ENCODE peak calls at places on chromosomes 1 and 21, in eight cellular contexts. One of them, this sample, is unnamed. For H3K27me3, the result is how much of the 10 kb centered on the place peaks cover.

GRCh38 chr1:90728656-90729257 is 11.7 kb upstream of the BARHL2 start:
- DNase-seq in HepG2: no peak
- DNase-seq in sigmoid colon: no peak
- DNase-seq in transverse colon: no peak
- DNase-seq in suprapubic skin: no peak
- DNase-seq in K562: no peak
- DNase-seq in GM12878: no peak
- DNase-seq in ovary: no peak
- DNase-seq in this sample: no peak

GRCh38 chr1:33141216-33141615 is 40.6 kb downstream of the TRIM62 start:
- DNase-seq in HepG2: no peak
- DNase-seq in sigmoid colon: no peak
- DNase-seq in transverse colon: no peak
- DNase-seq in suprapubic skin: no peak
- DNase-seq in K562: no peak
- DNase-seq in GM12878: no peak
- DNase-seq in ovary: no peak
- DNase-seq in this sample: no peak

GRCh38 chr1:39609618-39610331 is 29.7 kb downstream of the HEYL start:
- DNase-seq in HepG2: peak
- DNase-seq in sigmoid colon: peak
- DNase-seq in transverse colon: peak
- DNase-seq in suprapubic skin: no peak
- DNase-seq in K562: peak
- DNase-seq in GM12878: no peak
- DNase-seq in ovary: peak
- DNase-seq in this sample: peak

GRCh38 chr1:12478612-12478985 is 139.4 kb downstream of the DHRS3 start:
- DNase-seq in HepG2: no peak
- DNase-seq in sigmoid colon: no peak
- DNase-seq in transverse colon: peak
- DNase-seq in suprapubic skin: no peak
- DNase-seq in K562: no peak
- DNase-seq in GM12878: no peak
- DNase-seq in ovary: peak
- DNase-seq in this sample: no peak

GRCh38 chr1:24749886-24750285 is 4.6 kb downstream of the CLIC4 start:
- DNase-seq in HepG2: no peak
- DNase-seq in sigmoid colon: no peak
- DNase-seq in transverse colon: no peak
- DNase-seq in suprapubic skin: no peak
- DNase-seq in K562: no peak
- DNase-seq in GM12878: no peak
- DNase-seq in ovary: no peak
- DNase-seq in this sample: no peak

GRCh38 chr1:201709564-201710295 is 119.2 kb upstream of the IPO9 start:
- DNase-seq in HepG2: peak
- DNase-seq in sigmoid colon: peak
- DNase-seq in transverse colon: peak
- DNase-seq in suprapubic skin: peak
- DNase-seq in K562: peak
- DNase-seq in GM12878: no peak
- DNase-seq in ovary: peak
- DNase-seq in this sample: peak

GRCh38 chr21:42395910-42396625 is at the start of gene TMPRSS3:
- DNase-seq in HepG2: no peak
- DNase-seq in sigmoid colon: peak
- DNase-seq in transverse colon: peak
- DNase-seq in suprapubic skin: no peak
- DNase-seq in K562: no peak
- DNase-seq in GM12878: no peak
- DNase-seq in ovary: no peak
- DNase-seq in this sample: peak

GRCh38 chr1:172661107-172661506 is 2.2 kb downstream of the FASLG start:
- DNase-seq in HepG2: no peak
- DNase-seq in sigmoid colon: no peak
- DNase-seq in transverse colon: no peak
- DNase-seq in suprapubic skin: no peak
- DNase-seq in K562: no peak
- DNase-seq in GM12878: no peak
- DNase-seq in ovary: no peak
- DNase-seq in this sample: no peak

GRCh38 chr1:31715097-31715872 is 11.5 kb upstream of the COL16A1 start:
- DNase-seq in HepG2: peak
- DNase-seq in sigmoid colon: peak
- DNase-seq in transverse colon: peak
- DNase-seq in suprapubic skin: peak
- DNase-seq in K562: peak
- DNase-seq in GM12878: no peak
- DNase-seq in ovary: peak
- DNase-seq in this sample: peak

GRCh38 chr1:45329445-45329844 is 2.8 kb downstream of the HPDL start:
- DNase-seq in HepG2: no peak
- DNase-seq in sigmoid colon: no peak
- DNase-seq in transverse colon: no peak
- DNase-seq in suprapubic skin: no peak
- DNase-seq in K562: peak
- DNase-seq in GM12878: no peak
- DNase-seq in ovary: no peak
- DNase-seq in this sample: no peak

GRCh38 chr1:32714277-32714676 is 11.7 kb upstream of the SYNC start:
- DNase-seq in HepG2: peak
- DNase-seq in sigmoid colon: no peak
- DNase-seq in transverse colon: peak
- DNase-seq in suprapubic skin: no peak
- DNase-seq in K562: no peak
- DNase-seq in GM12878: no peak
- DNase-seq in ovary: no peak
- DNase-seq in this sample: peak

GRCh38 chr1:244835276-244836134 is at the start of gene COX20:
- DNase-seq in HepG2: peak
- DNase-seq in sigmoid colon: peak
- DNase-seq in transverse colon: peak
- DNase-seq in suprapubic skin: peak
- DNase-seq in K562: peak
- DNase-seq in GM12878: peak
- DNase-seq in ovary: peak
- DNase-seq in this sample: peak
- H3K27me3 ChIP-seq in HepG2: under half
- H3K27me3 ChIP-seq in sigmoid colon: under half
- H3K27me3 ChIP-seq in transverse colon: under half
- H3K27me3 ChIP-seq in suprapubic skin: under half
- H3K27me3 ChIP-seq in K562: under half
- H3K27me3 ChIP-seq in GM12878: under half
- H3K27me3 ChIP-seq in ovary: under half
- H3K27me3 ChIP-seq in this sample: under half

GRCh38 chr21:44994581-44995171 is 54.8 kb downstream of the SLX9 start:
- DNase-seq in HepG2: no peak
- DNase-seq in sigmoid colon: peak
- DNase-seq in transverse colon: no peak
- DNase-seq in suprapubic skin: no peak
- DNase-seq in K562: no peak
- DNase-seq in GM12878: no peak
- DNase-seq in ovary: no peak
- DNase-seq in this sample: no peak

GRCh38 chr21:44991538-44992483 is 52.0 kb downstream of the SLX9 start:
- DNase-seq in HepG2: no peak
- DNase-seq in sigmoid colon: peak
- DNase-seq in transverse colon: no peak
- DNase-seq in suprapubic skin: no peak
- DNase-seq in K562: no peak
- DNase-seq in GM12878: no peak
- DNase-seq in ovary: no peak
- DNase-seq in this sample: no peak

GRCh38 chr21:44994016-44994365 is 54.2 kb downstream of the SLX9 start:
- DNase-seq in HepG2: no peak
- DNase-seq in sigmoid colon: peak
- DNase-seq in transverse colon: no peak
- DNase-seq in suprapubic skin: peak
- DNase-seq in K562: no peak
- DNase-seq in GM12878: no peak
- DNase-seq in ovary: no peak
- DNase-seq in this sample: no peak

GRCh38 chr21:44992608-44993031 is 52.8 kb downstream of the SLX9 start:
- DNase-seq in HepG2: no peak
- DNase-seq in sigmoid colon: peak
- DNase-seq in transverse colon: no peak
- DNase-seq in suprapubic skin: no peak
- DNase-seq in K562: no peak
- DNase-seq in GM12878: no peak
- DNase-seq in ovary: no peak
- DNase-seq in this sample: no peak

DNA sequence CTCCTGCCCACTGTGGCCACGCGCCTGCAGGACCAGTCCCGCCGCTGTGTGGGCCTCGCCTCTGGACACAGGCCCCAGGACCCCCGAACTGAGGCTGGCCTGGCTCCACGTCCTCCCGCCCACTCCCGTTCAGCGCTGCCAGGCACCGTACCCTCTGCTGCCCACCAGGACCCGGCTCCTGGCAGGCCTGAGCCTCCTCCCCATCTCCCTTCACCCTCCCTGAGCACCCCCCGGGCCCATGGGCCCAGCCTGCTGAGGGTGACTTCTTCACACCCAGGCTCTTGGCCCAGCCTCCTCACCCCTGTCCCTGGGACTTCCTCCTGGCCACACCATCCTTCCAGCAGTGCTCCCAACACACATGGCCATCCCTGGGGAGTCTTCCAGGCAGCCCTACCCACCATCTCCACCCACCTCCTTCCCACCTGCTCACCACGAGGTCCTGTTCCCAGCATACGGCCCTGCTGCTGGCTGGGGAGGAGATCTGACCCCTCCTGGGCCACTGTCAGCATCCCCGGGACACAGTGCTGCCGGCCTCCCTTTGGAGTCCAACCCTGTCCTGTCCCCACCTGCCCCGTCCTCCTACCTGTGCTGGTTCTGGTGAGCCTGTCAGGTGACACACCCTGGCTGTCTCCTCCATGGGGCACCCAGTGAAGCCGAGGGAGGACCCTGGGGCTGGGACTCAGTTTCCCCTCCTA is 53.6 kb downstream of the SLX9 start:
- DNase-seq in HepG2: no peak
- DNase-seq in sigmoid colon: peak
- DNase-seq in transverse colon: no peak
- DNase-seq in suprapubic skin: no peak
- DNase-seq in K562: no peak
- DNase-seq in GM12878: no peak
- DNase-seq in ovary: no peak
- DNase-seq in this sample: no peak
- TF ChIP-seq EP300 in HepG2: no peak
- TF ChIP-seq EP300 in sigmoid colon: no peak
- TF ChIP-seq EP300 in transverse colon: no peak
- TF ChIP-seq EP300 in suprapubic skin: no peak
- TF ChIP-seq EP300 in K562: no peak
- TF ChIP-seq EP300 in GM12878: no peak
- TF ChIP-seq EP300 in ovary: no peak
- TF ChIP-seq EP300 in this sample: no peak

DNA sequence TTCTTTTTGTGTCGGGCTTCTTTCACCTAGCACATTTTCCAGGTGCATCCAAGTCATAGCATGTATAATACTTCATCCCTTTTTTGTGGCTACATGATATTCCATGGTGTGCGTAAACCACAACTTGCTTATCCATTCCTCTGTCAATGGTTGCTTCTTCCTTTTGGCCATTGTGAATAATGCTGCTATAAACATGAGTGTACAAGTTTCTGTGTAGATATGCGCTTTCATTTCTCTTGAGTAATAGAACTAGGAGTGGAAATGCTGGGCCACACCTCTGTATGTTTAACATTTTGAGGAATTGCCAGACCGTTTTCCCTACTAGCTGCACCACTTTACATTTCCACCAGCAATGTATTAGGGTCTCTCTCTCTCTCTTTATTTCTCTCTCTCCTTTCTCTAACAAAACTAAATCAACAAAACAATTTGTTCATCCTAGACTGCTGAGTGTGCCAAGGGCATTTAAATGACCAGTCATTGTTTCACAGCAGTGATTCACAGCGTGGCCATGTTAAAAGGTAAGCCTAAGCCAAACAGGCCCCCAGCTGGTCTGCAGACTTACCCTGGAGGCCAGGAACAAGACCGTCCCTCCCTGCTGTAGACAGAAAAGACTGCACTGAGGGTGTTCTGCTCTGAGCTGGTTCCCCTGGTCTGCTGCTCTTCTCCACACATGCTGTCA is 53.2 kb upstream of the LYST start:
- DNase-seq in HepG2: no peak
- DNase-seq in sigmoid colon: no peak
- DNase-seq in transverse colon: no peak
- DNase-seq in suprapubic skin: no peak
- DNase-seq in K562: no peak
- DNase-seq in GM12878: no peak
- DNase-seq in ovary: no peak
- DNase-seq in this sample: no peak
- H3K27me3 ChIP-seq in HepG2: under half
- H3K27me3 ChIP-seq in sigmoid colon: under half
- H3K27me3 ChIP-seq in transverse colon: under half
- H3K27me3 ChIP-seq in suprapubic skin: under half
- H3K27me3 ChIP-seq in K562: half or more
- H3K27me3 ChIP-seq in GM12878: under half
- H3K27me3 ChIP-seq in ovary: under half
- H3K27me3 ChIP-seq in this sample: under half

GRCh38 chr21:26127073-26127814 is 43.3 kb downstream of the APP start:
- DNase-seq in HepG2: no peak
- DNase-seq in sigmoid colon: no peak
- DNase-seq in transverse colon: no peak
- DNase-seq in suprapubic skin: no peak
- DNase-seq in K562: no peak
- DNase-seq in GM12878: no peak
- DNase-seq in ovary: no peak
- DNase-seq in this sample: no peak

GRCh38 chr21:26130249-26130896 is 40.2 kb downstream of the APP start:
- DNase-seq in HepG2: no peak
- DNase-seq in sigmoid colon: no peak
- DNase-seq in transverse colon: no peak
- DNase-seq in suprapubic skin: no peak
- DNase-seq in K562: no peak
- DNase-seq in GM12878: no peak
- DNase-seq in ovary: no peak
- DNase-seq in this sample: no peak

GRCh38 chr21:26125433-26126167 is 45.0 kb downstream of the APP start:
- DNase-seq in HepG2: no peak
- DNase-seq in sigmoid colon: no peak
- DNase-seq in transverse colon: no peak
- DNase-seq in suprapubic skin: no peak
- DNase-seq in K562: no peak
- DNase-seq in GM12878: no peak
- DNase-seq in ovary: no peak
- DNase-seq in this sample: no peak

GRCh38 chr21:26126168-26126553 is 44.4 kb downstream of the APP start:
- DNase-seq in HepG2: no peak
- DNase-seq in sigmoid colon: no peak
- DNase-seq in transverse colon: no peak
- DNase-seq in suprapubic skin: no peak
- DNase-seq in K562: no peak
- DNase-seq in GM12878: no peak
- DNase-seq in ovary: no peak
- DNase-seq in this sample: no peak

DNA sequence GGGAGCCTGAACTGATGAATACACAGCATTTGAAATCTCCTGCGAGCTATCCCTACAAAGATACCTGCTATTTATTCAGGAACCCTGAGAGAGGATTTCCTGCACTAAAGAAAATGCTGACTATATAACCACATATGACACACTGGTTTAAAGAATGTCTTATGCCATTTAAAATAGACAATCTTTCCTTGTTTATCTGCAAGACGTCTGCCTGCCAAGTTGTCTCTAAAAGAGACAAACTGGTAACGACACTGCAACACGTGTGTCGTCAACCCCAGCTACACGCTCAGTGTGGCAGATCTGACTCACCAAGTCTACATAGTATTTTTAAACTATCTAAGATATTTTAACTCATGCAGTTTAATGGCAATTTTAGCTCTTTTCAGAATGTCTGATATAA is 42.7 kb downstream of the APP start:
- DNase-seq in HepG2: no peak
- DNase-seq in sigmoid colon: no peak
- DNase-seq in transverse colon: no peak
- DNase-seq in suprapubic skin: no peak
- DNase-seq in K562: no peak
- DNase-seq in GM12878: no peak
- DNase-seq in ovary: no peak
- DNase-seq in this sample: no peak
- TF ChIP-seq EP300 in HepG2: no peak
- TF ChIP-seq EP300 in sigmoid colon: no peak
- TF ChIP-seq EP300 in transverse colon: no peak
- TF ChIP-seq EP300 in suprapubic skin: no peak
- TF ChIP-seq EP300 in K562: no peak
- TF ChIP-seq EP300 in GM12878: no peak
- TF ChIP-seq EP300 in ovary: no peak
- TF ChIP-seq EP300 in this sample: no peak

This sample was measured in stomach.